ENCODE peak calls at places on chromosomes 7 and 10, in four cellular contexts. L is GM12865, V is left ventricle myocardium inferior, K is choroid plexus epithelial cell. Z is an unnamed sample.

GRCh38 chr10:118818621-118819221 is 64.0 kb upstream of the CACUL1 start:
- DNase-seq in L (no peak), V (peak), K (no peak), Z (no peak)

GRCh38 chr7:40436761-40437160 is 302.0 kb downstream of the SUGCT start:
- DNase-seq in L (no peak), V (no peak), K (peak), Z (no peak)

GRCh38 chr10:63812491-63812890 is 291.3 kb downstream of the REEP3 start:
- DNase-seq in L (no peak), V (no peak), K (peak), Z (no peak)

GRCh38 chr7:157299613-157300405 is 37.0 kb upstream of the DNAJB6 start:
- DNase-seq in L (no peak), V (no peak), K (no peak), Z (no peak)

GRCh38 chr7:41046221-41046761 is 656.6 kb downstream of the INHBA start:
- DNase-seq in L (no peak), V (peak), K (peak), Z (no peak)

GRCh38 chr7:157615101-157615817 is 278.5 kb downstream of the DNAJB6 start:
- DNase-seq in L (no peak), V (peak), K (no peak), Z (no peak)

GRCh38 chr10:31980471-31980870 is 51.8 kb upstream of the ARHGAP12 start:
- DNase-seq in L (no peak), V (no peak), K (no peak), Z (no peak)

GRCh38 chr7:75762350-75762917 is 9.6 kb downstream of the CCL26 start:
- DNase-seq in L (peak), V (no peak), K (peak), Z (peak)

GRCh38 chr7:27784399-27785053 is 44.6 kb downstream of the TAX1BP1 start:
- DNase-seq in L (peak), V (no peak), K (peak), Z (peak)

GRCh38 chr10:52004342-52004949 is 305.1 kb upstream of the CSTF2T start:
- DNase-seq in L (peak), V (no peak), K (peak), Z (peak)

GRCh38 chr10:28408237-28408777 is 105.4 kb upstream of the MPP7 start:
- DNase-seq in L (no peak), V (no peak), K (no peak), Z (no peak)

GRCh38 chr7:45912972-45913371 is 8.1 kb downstream of the IGFBP3 start:
- DNase-seq in L (no peak), V (no peak), K (no peak), Z (no peak)

GRCh38 chr7:33423646-33424020 is 294.3 kb downstream of the BBS9 start:
- DNase-seq in L (peak), V (no peak), K (no peak), Z (peak)

GRCh38 chr7:97107192-97107800 is 10.2 kb upstream of the SDHAF3 start:
- DNase-seq in L (no peak), V (no peak), K (no peak), Z (no peak)

GRCh38 chr10:133230387-133231195 is 574 bp downstream of the UTF1 start:
- DNase-seq in L (no peak), V (no peak), K (no peak), Z (no peak)

GRCh38 chr10:62907470-62908212 is 91.5 kb upstream of the EGR2 start:
- DNase-seq in L (peak), V (no peak), K (no peak), Z (peak)

GRCh38 chr10:70563230-70563629 is 39.3 kb downstream of the PRF1 start:
- DNase-seq in L (no peak), V (no peak), K (no peak), Z (no peak)

GRCh38 chr10:50937230-50937907 is 51.9 kb upstream of the A1CF start:
- DNase-seq in L (no peak), V (no peak), K (peak), Z (no peak)

GRCh38 chr10:22481687-22482539 is 136.6 kb downstream of the SPAG6 start:
- DNase-seq in L (no peak), V (no peak), K (no peak), Z (no peak)

GRCh38 chr10:44325157-44325556 is 59.7 kb downstream of the CXCL12 start:
- DNase-seq in L (no peak), V (no peak), K (no peak), Z (no peak)

GRCh38 chr10:74118794-74119193 is 31.8 kb downstream of the AP3M1 start:
- DNase-seq in L (no peak), V (no peak), K (no peak), Z (no peak)

GRCh38 chr7:66503551-66504031 is 125.1 kb upstream of the KCTD7 start:
- DNase-seq in L (no peak), V (no peak), K (no peak), Z (no peak)

GRCh38 chr7:16758634-16759602 is 5.4 kb downstream of the TSPAN13 start:
- DNase-seq in L (no peak), V (no peak), K (no peak), Z (no peak)

GRCh38 chr10:13788701-13789447 is 202.1 kb downstream of the PRPF18 start:
- DNase-seq in L (peak), V (peak), K (peak), Z (no peak)

GRCh38 chr7:152054377-152055230 is 29.1 kb downstream of the GALNT11 start:
- DNase-seq in L (no peak), V (peak), K (peak), Z (no peak)

GRCh38 chr7:548401-548800 is 28.8 kb upstream of the PDGFA start:
- DNase-seq in L (no peak), V (no peak), K (no peak), Z (no peak)

GRCh38 chr7:71191766-71192165 is 59.8 kb downstream of the GALNT17 start:
- DNase-seq in L (no peak), V (no peak), K (no peak), Z (no peak)

GRCh38 chr10:49700997-49701396 is 21.5 kb downstream of the C10orf53 start:
- DNase-seq in L (no peak), V (no peak), K (no peak), Z (no peak)
- TF ChIP-seq CTCF in L (no peak), V (no peak), K (no peak), Z (no peak)

DNA sequence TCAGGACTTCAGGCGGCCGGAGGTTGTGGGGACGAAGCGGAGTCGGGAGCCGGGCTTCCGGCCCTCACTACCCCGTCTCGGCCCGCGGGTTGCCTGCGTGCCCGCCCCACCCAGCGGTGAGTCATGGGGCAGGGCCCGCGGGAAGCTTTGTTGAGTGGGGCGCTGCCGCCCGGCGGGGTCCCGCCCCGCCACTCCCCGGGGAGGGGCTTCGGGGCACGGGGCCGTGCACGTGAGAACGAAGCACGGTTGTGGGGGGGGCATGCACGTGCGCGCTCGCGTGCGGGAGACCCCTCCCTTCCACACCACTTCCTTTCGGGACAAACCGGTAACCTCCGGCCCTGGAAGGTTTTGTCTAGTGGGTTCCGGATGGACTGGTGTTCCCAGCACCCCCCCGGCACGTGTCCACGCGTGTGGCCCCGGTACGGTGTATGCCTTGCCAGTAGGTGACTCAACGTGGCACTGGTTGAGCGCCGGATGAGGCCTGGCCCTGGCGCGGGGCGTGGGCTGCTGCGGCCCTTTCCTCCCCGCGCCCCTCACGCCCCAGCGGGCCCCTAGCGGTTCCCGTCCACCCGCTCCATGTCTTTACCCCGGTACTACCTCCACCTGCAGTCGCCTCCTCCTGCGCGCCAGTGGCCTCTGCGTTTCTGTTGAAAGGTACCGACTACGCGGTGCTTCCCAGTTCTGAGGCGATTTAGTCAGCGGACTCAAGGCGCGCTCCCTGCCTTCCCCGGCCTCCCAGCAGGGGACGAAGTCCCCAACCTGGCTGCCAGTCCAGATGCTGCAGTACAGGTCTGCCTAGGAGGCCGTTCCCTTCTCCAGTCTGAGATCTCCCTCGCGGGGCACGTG is 3.1 kb downstream of the ADIRF start:
- DNase-seq in L (peak), V (peak), K (peak), Z (peak)
- TF ChIP-seq CTCF in L (no peak), V (peak), K (peak), Z (no peak)

DNA sequence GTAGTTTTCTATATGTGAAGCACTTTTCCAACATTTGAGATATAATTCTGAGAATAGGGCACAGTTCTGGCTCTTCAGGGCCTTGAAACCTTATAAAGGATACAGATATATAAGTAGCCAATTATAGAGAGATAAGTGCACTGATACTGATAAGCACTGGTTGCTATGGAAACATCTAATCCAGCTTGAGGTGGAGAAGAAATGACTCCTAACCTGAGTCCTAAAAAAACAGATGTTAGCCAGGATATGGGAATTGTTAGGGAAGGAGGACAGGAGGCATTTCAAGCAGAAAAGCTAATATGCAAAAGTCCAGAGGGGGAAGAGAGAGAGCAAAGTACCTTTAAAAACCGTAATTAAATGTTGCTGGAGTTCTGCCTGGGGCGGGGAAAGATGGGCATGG is 30.8 kb downstream of the STRIP2 start:
- DNase-seq in L (no peak), V (no peak), K (no peak), Z (no peak)
- TF ChIP-seq CTCF in L (no peak), V (no peak), K (no peak), Z (no peak)

GRCh38 chr7:133275008-133275407 is 22.1 kb downstream of the EXOC4 start:
- DNase-seq in L (no peak), V (no peak), K (no peak), Z (no peak)
- TF ChIP-seq CTCF in L (no peak), V (no peak), K (peak), Z (no peak)

GRCh38 chr7:24722386-24723177 is 34.7 kb downstream of the GSDME start:
- DNase-seq in L (no peak), V (no peak), K (peak), Z (no peak)
- TF ChIP-seq CTCF in L (no peak), V (peak), K (peak), Z (peak)

GRCh38 chr10:29470355-29470705 is 164.4 kb downstream of the SVIL start:
- DNase-seq in L (no peak), V (peak), K (peak), Z (no peak)
- TF ChIP-seq CTCF in L (peak), V (peak), K (peak), Z (peak)

DNA sequence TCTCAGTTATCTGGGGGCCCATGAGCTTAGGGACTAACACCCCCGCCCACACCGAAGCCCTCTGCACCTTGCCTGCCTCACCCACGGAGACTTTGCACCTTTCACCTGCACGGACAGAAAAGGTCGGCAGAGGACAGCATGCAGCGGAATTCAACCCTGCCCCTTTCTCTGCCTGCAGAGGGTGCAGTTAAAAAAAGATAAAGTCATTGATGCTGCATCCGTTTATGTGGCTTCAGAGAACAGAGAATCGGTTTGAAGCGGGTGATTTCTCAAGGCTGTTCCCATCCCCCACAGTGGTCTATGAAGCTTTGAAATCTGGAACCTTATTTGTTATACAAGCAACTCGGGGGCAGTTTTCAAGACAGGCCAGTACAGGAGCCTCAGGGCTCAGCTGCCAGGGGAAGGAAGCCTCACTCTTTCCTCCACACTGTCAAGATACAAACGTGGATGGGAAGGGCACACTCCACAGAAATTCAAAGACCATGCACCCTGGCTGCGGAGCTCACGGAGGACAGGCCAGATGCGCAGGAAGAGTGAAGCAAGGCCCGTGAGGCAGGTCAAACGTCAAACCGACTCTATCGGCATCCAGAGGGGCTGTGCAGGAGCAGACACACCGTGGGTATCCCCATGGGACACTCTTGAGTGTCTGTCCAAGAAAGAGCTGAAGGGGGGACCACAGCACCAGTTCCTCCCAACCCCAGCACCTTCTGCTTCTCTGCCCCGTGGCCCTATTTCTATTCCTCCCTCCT is 66.3 kb downstream of the INSIG1 start:
- DNase-seq in L (no peak), V (no peak), K (no peak), Z (no peak)
- TF ChIP-seq CTCF in L (no peak), V (no peak), K (no peak), Z (peak)